ENCODE peak calls at places on chromosome 4, in ten cellular contexts. T, P, F, O, A, V, Y, R, B and S are unnamed samples. For H3K4me1, the result is how much of the 10 kb centered on the place peaks cover.

GRCh38 chr4:2449511-2450392 is 19.2 kb upstream of the RNF4 start:
- DNase-seq in B (no peak), V (no peak), Y (no peak), A (no peak), O (no peak), F (peak), R (no peak), P (no peak), T (no peak), S (no peak)

GRCh38 chr4:148847544-148847943 is 405.3 kb upstream of the NR3C2 start:
- DNase-seq in P (no peak), A (no peak), R (no peak), V (no peak), O (no peak), B (no peak), F (no peak), T (no peak), Y (no peak), S (no peak)

GRCh38 chr4:138555107-138555506 is 313.0 kb upstream of the SLC7A11 start:
- DNase-seq in V (no peak), A (no peak), T (no peak), R (no peak), O (no peak), B (no peak), Y (no peak), F (no peak), P (no peak), S (no peak)

GRCh38 chr4:106707776-106708603 is 328.1 kb downstream of the DKK2 start:
- DNase-seq in R (no peak), T (no peak), A (no peak), F (no peak), Y (no peak), P (peak), O (no peak), B (no peak), V (no peak), S (no peak)

GRCh38 chr4:24729041-24729730 is 66.2 kb upstream of the SOD3 start:
- DNase-seq in R (no peak), B (no peak), A (no peak), O (no peak), T (no peak), Y (no peak), V (no peak), F (peak), P (no peak), S (no peak)

GRCh38 chr4:152525878-152526277 is 10.0 kb downstream of the FBXW7 start:
- DNase-seq in B (no peak), T (no peak), A (no peak), Y (no peak), R (no peak), F (no peak), V (no peak), P (peak), O (no peak), S (no peak)

GRCh38 chr4:124337874-124338273 is 374.7 kb downstream of the ANKRD50 start:
- DNase-seq in O (no peak), V (peak), T (no peak), Y (no peak), B (peak), R (no peak), P (peak), A (peak), F (peak), S (peak)

GRCh38 chr4:182928061-182928460 is 10.9 kb upstream of the DCTD start:
- DNase-seq in F (no peak), Y (no peak), B (no peak), P (no peak), O (peak), A (no peak), V (no peak), T (no peak), R (no peak), S (no peak)

GRCh38 chr4:85787133-85787532 is 312.2 kb downstream of the ARHGAP24 start:
- DNase-seq in R (peak), T (no peak), V (no peak), A (peak), F (no peak), P (peak), Y (no peak), O (no peak), B (no peak), S (no peak)

GRCh38 chr4:83378426-83378825 is 43.8 kb upstream of the HPSE start:
- DNase-seq in F (no peak), R (no peak), P (no peak), V (no peak), T (no peak), A (no peak), B (no peak), Y (peak), O (no peak), S (no peak)

GRCh38 chr4:148182230-148182928 is 259.8 kb downstream of the NR3C2 start:
- DNase-seq in O (no peak), R (no peak), F (no peak), B (no peak), A (no peak), V (no peak), T (no peak), P (no peak), Y (no peak), S (no peak)

GRCh38 chr4:58749206-58749605 is 1639.0 kb upstream of the IGFBP7 start:
- DNase-seq in A (no peak), O (no peak), T (no peak), P (no peak), V (no peak), R (no peak), B (no peak), F (no peak), Y (no peak), S (peak)

GRCh38 chr4:177974461-177974860 is 532.2 kb upstream of the AGA start:
- DNase-seq in A (peak), T (no peak), B (no peak), V (no peak), O (no peak), P (peak), Y (no peak), R (no peak), F (no peak), S (no peak)

GRCh38 chr4:23881052-23881501 is 8.8 kb downstream of the PPARGC1A start:
- DNase-seq in O (no peak), V (no peak), A (no peak), R (no peak), Y (no peak), B (no peak), P (no peak), T (no peak), F (no peak), S (peak)

GRCh38 chr4:17055788-17056187 is 157.3 kb upstream of the LDB2 start:
- DNase-seq in O (no peak), T (no peak), V (no peak), A (peak), F (no peak), B (no peak), Y (no peak), R (no peak), P (peak), S (no peak)

GRCh38 chr4:3369781-3370660 is 71.7 kb upstream of the HGFAC start:
- DNase-seq in A (peak), F (peak), B (peak), V (peak), R (no peak), Y (peak), T (no peak), O (peak), P (peak), S (no peak)

GRCh38 chr4:78414116-78414515 is 137.5 kb upstream of the ANXA3 start:
- DNase-seq in V (no peak), O (no peak), R (no peak), P (peak), Y (no peak), F (no peak), A (no peak), T (no peak), B (no peak), S (no peak)

GRCh38 chr4:92334716-92335350 is 31.1 kb downstream of the GRID2 start:
- DNase-seq in P (peak), A (no peak), Y (no peak), V (no peak), B (no peak), R (no peak), F (peak), O (no peak), T (no peak), S (peak)

GRCh38 chr4:112516401-112517066 is 554 bp upstream of the NEUROG2 start:
- DNase-seq in P (no peak), F (peak), T (peak), V (no peak), B (no peak), A (no peak), O (peak), R (no peak), Y (peak), S (no peak)
- H3K4me1 ChIP-seq in P (under half), F (under half), T (under half), V (under half), B (under half), A (under half), O (under half), R (under half), Y (under half), S (under half)

DNA sequence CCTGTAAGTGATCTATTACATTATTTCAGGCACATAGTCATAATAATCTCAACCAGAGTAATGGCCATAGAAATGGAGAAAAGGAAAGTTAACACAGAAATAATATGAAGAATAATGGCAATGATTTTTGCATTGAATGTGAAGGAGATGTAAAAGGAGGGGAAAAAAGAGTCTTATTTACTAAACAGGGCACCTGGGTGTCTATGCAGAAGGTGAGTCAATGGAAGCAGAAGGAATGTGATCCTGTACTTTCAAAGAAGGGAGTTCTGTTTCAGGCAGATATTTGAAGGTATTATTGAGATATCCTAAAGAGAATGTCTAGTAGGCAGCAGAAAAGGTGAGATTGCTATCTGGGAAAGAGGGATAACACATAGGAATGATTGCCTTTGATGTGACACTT is 279.9 kb downstream of the INPP4B start:
- DNase-seq in A (no peak), B (no peak), P (no peak), O (no peak), T (no peak), R (no peak), V (no peak), F (no peak), Y (no peak), S (no peak)
- H3K27ac ChIP-seq in A (no peak), B (no peak), P (no peak), O (no peak), T (peak), R (no peak), V (no peak), F (no peak), Y (no peak), S (no peak)

GRCh38 chr4:26826721-26827120 is 33.9 kb upstream of the STIM2 start:
- DNase-seq in A (peak), B (no peak), T (no peak), R (no peak), F (no peak), P (no peak), Y (no peak), V (no peak), O (no peak), S (no peak)

GRCh38 chr4:26830701-26831100 is 29.9 kb upstream of the STIM2 start:
- DNase-seq in F (no peak), A (no peak), P (no peak), O (no peak), T (no peak), V (no peak), B (no peak), R (no peak), Y (no peak), S (no peak)

GRCh38 chr4:26829018-26829417 is 31.6 kb upstream of the STIM2 start:
- DNase-seq in F (no peak), P (no peak), A (no peak), B (no peak), O (no peak), R (no peak), T (no peak), V (no peak), Y (no peak), S (no peak)

GRCh38 chr4:26827798-26828197 is 32.8 kb upstream of the STIM2 start:
- DNase-seq in F (no peak), O (no peak), A (no peak), V (no peak), Y (no peak), T (no peak), B (no peak), R (no peak), P (no peak), S (no peak)

DNA sequence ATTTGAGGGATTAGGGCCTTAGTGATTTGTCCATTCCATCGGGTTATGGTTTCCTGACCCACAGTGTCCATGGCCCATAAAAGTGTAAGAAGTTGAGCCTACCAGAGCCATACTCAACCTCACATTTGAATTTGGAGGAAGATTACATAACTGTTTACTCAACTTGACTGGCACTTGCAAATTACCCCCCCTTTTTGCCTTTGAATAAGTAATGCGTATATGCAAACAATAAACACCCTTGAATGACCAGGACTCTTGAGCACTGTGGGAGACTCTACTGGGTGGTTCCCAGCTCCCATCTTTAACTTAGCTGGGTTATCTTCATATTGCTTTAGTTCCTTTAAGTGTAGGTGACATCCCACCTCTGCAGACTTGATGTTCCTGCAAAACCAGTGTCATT is 30.6 kb upstream of the STIM2 start:
- DNase-seq in Y (no peak), R (no peak), P (no peak), T (no peak), B (no peak), F (no peak), O (no peak), A (no peak), V (no peak), S (no peak)
- H3K4me1 ChIP-seq in Y (under half), R (under half), P (under half), T (under half), B (under half), F (under half), O (under half), A (under half), V (under half), S (under half)

GRCh38 chr4:128329638-128330037 is 42.0 kb upstream of the PGRMC2 start:
- DNase-seq in T (no peak), B (no peak), A (no peak), O (no peak), P (no peak), V (no peak), Y (no peak), R (no peak), F (no peak), S (no peak)

GRCh38 chr4:128335541-128335940 is 47.9 kb upstream of the PGRMC2 start:
- DNase-seq in F (no peak), P (peak), R (no peak), O (no peak), V (no peak), A (no peak), Y (no peak), B (no peak), T (no peak), S (no peak)

GRCh38 chr4:128333309-128334006 is 45.8 kb upstream of the PGRMC2 start:
- DNase-seq in R (no peak), O (no peak), V (no peak), F (no peak), T (no peak), B (no peak), Y (no peak), A (no peak), P (no peak), S (peak)

GRCh38 chr4:128334256-128334655 is 46.6 kb upstream of the PGRMC2 start:
- DNase-seq in O (no peak), F (no peak), Y (no peak), R (no peak), V (no peak), B (no peak), P (no peak), A (no peak), T (no peak), S (no peak)

GRCh38 chr4:128332086-128332485 is 44.5 kb upstream of the PGRMC2 start:
- DNase-seq in R (no peak), F (no peak), Y (no peak), A (no peak), V (no peak), B (no peak), P (peak), T (no peak), O (no peak), S (no peak)
- H3K27ac ChIP-seq in R (no peak), F (no peak), Y (no peak), A (no peak), V (no peak), B (no peak), P (no peak), T (no peak), O (no peak), S (no peak)

DNA sequence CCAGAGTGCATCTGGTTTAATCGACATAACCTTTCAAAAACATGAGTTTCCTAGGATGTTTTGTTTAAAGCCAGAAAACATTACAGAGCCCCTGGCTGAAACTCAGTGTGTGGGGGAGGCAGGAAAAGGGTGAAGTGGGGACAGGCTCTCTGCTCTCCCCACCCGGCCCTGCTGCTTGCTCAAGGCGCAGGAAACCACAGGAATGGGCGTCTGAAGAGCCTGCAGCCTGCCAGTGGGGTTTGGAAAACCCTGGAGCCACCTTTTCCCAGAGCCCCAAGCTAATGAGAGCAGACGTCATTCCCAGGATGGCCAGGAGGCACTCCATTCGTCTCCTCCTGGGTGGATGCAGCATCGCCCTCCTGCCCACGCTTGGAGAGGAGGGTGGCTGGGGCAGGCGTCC is 240.6 kb downstream of the AFAP1 start:
- DNase-seq in F (no peak), P (peak), A (peak), O (no peak), V (no peak), R (no peak), Y (no peak), T (peak), B (peak), S (peak)
- H3K4me1 ChIP-seq in F (under half), P (under half), A (under half), O (under half), V (under half), R (under half), Y (under half), T (under half), B (under half), S (under half)

DNA sequence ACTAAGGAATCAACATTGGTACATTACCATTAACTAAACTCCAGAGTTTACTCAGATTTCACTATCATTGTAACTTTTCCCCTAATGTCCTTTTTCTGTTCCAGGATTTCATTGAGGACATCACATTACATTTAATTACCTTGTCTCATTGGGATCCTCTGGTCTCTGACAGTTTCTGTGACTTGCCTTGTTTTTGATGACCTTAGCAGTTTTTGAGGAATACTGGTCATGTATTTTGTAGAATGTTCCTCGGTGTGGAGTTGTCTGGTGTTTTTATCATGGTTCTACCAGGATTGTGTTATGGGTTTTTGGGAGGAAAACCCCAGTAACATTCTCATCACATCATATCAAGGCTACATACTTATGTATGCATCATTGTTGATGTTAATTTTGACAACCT is 95.6 kb upstream of the TBC1D9 start:
- DNase-seq in R (no peak), F (no peak), P (no peak), V (no peak), Y (no peak), T (no peak), O (no peak), A (no peak), B (no peak), S (no peak)
- H3K27ac ChIP-seq in R (no peak), F (no peak), P (no peak), V (no peak), Y (no peak), T (no peak), O (no peak), A (no peak), B (no peak), S (no peak)

GRCh38 chr4:11624370-11624769 is 195.7 kb upstream of the HS3ST1 start:
- DNase-seq in R (peak), O (no peak), A (no peak), F (no peak), B (no peak), Y (no peak), T (no peak), P (no peak), V (no peak), S (no peak)
- H3K4me1 ChIP-seq in R (half or more), O (under half), A (under half), F (under half), B (under half), Y (under half), T (under half), P (under half), V (under half), S (under half)

DNA sequence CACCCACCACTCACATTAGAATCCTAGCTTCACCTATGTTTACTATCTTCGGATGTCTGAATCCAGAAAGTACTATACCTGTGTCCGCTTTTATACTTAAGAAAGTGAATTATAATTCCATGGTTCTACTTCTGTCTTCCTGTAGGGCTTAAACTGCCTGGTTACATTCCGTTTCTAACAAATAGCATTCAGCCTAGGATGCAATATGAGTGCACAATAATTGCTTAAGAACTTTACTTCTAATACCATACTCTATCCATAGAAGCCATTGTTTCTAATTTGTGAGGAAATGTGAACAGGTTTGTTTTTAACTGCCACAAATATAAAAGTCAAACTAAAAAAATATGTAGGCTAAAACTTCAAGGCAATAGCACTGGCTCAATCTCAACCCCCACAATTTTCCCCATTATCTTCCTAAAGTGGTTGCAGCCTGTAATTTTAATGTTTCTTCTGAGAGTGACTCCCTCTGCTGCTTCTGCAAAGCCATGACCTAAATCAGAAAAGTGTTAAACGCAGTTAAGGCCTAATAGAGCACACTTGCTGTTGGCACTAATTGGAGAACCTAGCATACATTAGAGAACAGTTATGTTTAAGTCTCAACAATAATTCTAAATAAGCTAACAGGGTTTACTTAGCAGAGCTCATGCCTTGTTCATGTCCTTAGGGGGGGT is 4.2 kb downstream of the UNC5C start:
- DNase-seq in V (no peak), B (no peak), T (no peak), O (no peak), A (no peak), Y (no peak), F (no peak), P (no peak), R (no peak), S (no peak)
- H3K27ac ChIP-seq in V (peak), B (peak), T (no peak), O (no peak), A (no peak), Y (no peak), F (no peak), P (no peak), R (no peak), S (peak)

GRCh38 chr4:53935780-53936179 is 128.6 kb downstream of the CHIC2 start:
- DNase-seq in R (peak), T (no peak), F (no peak), Y (no peak), A (peak), B (no peak), O (no peak), V (no peak), P (peak), S (no peak)
- H3K4me1 ChIP-seq in R (under half), T (under half), F (under half), Y (under half), A (under half), B (under half), O (under half), V (under half), P (under half), S (under half)

GRCh38 chr4:142379277-142380051 is 466.6 kb downstream of the INPP4B start:
- DNase-seq in P (peak), B (no peak), T (no peak), V (no peak), R (peak), F (no peak), O (no peak), Y (no peak), A (peak), S (no peak)
- H3K27ac ChIP-seq in P (peak), B (peak), T (peak), V (peak), R (peak), F (peak), O (no peak), Y (no peak), A (peak), S (no peak)